ENCODE peak calls at places on chromosomes 4 and X, in eight cellular contexts. One of them, this sample, is unnamed.
A peak's percentile ranks its signal among the peaks of the same experiment; 100 is the strongest.

GRCh38 chr4:169283114-169283509 is 12.4 kb upstream of the SH3RF1 start:
- DNase-seq in ureter: no peak
- DNase-seq in bronchial epithelial cell: peak; percentile 90
- DNase-seq in Kasumi-1: no peak
- DNase-seq in stimulated activated naive CD8-positive, alpha-beta T cell treated with anti-CD3 and anti-CD28 coated beads, Interleukin-15, Interleukin-2, amounts not matched to agents 100 U/mL and 50 U/mL, for 24 hours: no peak
- DNase-seq in lung: no peak
- DNase-seq in T-cell: no peak
- DNase-seq in activated CD4-positive, alpha-beta T cell treated with anti-CD3 and anti-CD28 coated beads, Interleukin-2, amount 50 U/mL, for 4 hours: no peak
- DNase-seq in this sample: no peak

GRCh38 chr4:30962949-30963348 is 242.8 kb downstream of the PCDH7 start:
- DNase-seq in ureter: no peak
- DNase-seq in Kasumi-1: no peak
- DNase-seq in activated CD4-positive, alpha-beta T cell treated with anti-CD3 and anti-CD28 coated beads, Interleukin-2, amount 50 U/mL, for 4 hours: no peak
- DNase-seq in bronchial epithelial cell: peak; percentile 91
- DNase-seq in stimulated activated naive CD8-positive, alpha-beta T cell treated with anti-CD3 and anti-CD28 coated beads, Interleukin-15, Interleukin-2, amounts not matched to agents 100 U/mL and 50 U/mL, for 24 hours: no peak
- DNase-seq in lung: no peak
- DNase-seq in T-cell: no peak
- DNase-seq in this sample: no peak

GRCh38 chr4:94472056-94472826 is 20.5 kb downstream of the PDLIM5 start:
- DNase-seq in lung: no peak
- DNase-seq in Kasumi-1: no peak
- DNase-seq in T-cell: no peak
- DNase-seq in stimulated activated naive CD8-positive, alpha-beta T cell treated with anti-CD3 and anti-CD28 coated beads, Interleukin-15, Interleukin-2, amounts not matched to agents 100 U/mL and 50 U/mL, for 24 hours: no peak
- DNase-seq in activated CD4-positive, alpha-beta T cell treated with anti-CD3 and anti-CD28 coated beads, Interleukin-2, amount 50 U/mL, for 4 hours: no peak
- DNase-seq in bronchial epithelial cell: peak; percentile 79
- DNase-seq in ureter: no peak
- DNase-seq in this sample: no peak

GRCh38 chrX:19990519-19991349 is at the start of gene BCLAF3:
- DNase-seq in lung: peak; percentile 88
- DNase-seq in activated CD4-positive, alpha-beta T cell treated with anti-CD3 and anti-CD28 coated beads, Interleukin-2, amount 50 U/mL, for 4 hours: peak; percentile 73
- DNase-seq in bronchial epithelial cell: peak; percentile 53
- DNase-seq in Kasumi-1: peak; percentile 65
- DNase-seq in ureter: peak; percentile 90
- DNase-seq in stimulated activated naive CD8-positive, alpha-beta T cell treated with anti-CD3 and anti-CD28 coated beads, Interleukin-15, Interleukin-2, amounts not matched to agents 100 U/mL and 50 U/mL, for 24 hours: peak; percentile 91
- DNase-seq in T-cell: peak; percentile 75
- DNase-seq in this sample: peak; percentile 80

GRCh38 chr4:81682492-81682891 is 210.8 kb upstream of the RASGEF1B start:
- DNase-seq in stimulated activated naive CD8-positive, alpha-beta T cell treated with anti-CD3 and anti-CD28 coated beads, Interleukin-15, Interleukin-2, amounts not matched to agents 100 U/mL and 50 U/mL, for 24 hours: no peak
- DNase-seq in T-cell: no peak
- DNase-seq in activated CD4-positive, alpha-beta T cell treated with anti-CD3 and anti-CD28 coated beads, Interleukin-2, amount 50 U/mL, for 4 hours: no peak
- DNase-seq in bronchial epithelial cell: no peak
- DNase-seq in lung: no peak
- DNase-seq in ureter: no peak
- DNase-seq in Kasumi-1: no peak
- DNase-seq in this sample: no peak

GRCh38 chr4:121669163-121669550 is 27.6 kb downstream of the ANXA5 start:
- DNase-seq in bronchial epithelial cell: no peak
- DNase-seq in T-cell: no peak
- DNase-seq in lung: no peak
- DNase-seq in activated CD4-positive, alpha-beta T cell treated with anti-CD3 and anti-CD28 coated beads, Interleukin-2, amount 50 U/mL, for 4 hours: no peak
- DNase-seq in Kasumi-1: no peak
- DNase-seq in stimulated activated naive CD8-positive, alpha-beta T cell treated with anti-CD3 and anti-CD28 coated beads, Interleukin-15, Interleukin-2, amounts not matched to agents 100 U/mL and 50 U/mL, for 24 hours: no peak
- DNase-seq in ureter: no peak
- DNase-seq in this sample: no peak

GRCh38 chr4:2142630-2143427 is 83.7 kb downstream of the NAT8L start:
- DNase-seq in lung: no peak
- DNase-seq in activated CD4-positive, alpha-beta T cell treated with anti-CD3 and anti-CD28 coated beads, Interleukin-2, amount 50 U/mL, for 4 hours: no peak
- DNase-seq in T-cell: no peak
- DNase-seq in bronchial epithelial cell: no peak
- DNase-seq in ureter: no peak
- DNase-seq in Kasumi-1: no peak
- DNase-seq in stimulated activated naive CD8-positive, alpha-beta T cell treated with anti-CD3 and anti-CD28 coated beads, Interleukin-15, Interleukin-2, amounts not matched to agents 100 U/mL and 50 U/mL, for 24 hours: no peak
- DNase-seq in this sample: no peak

GRCh38 chr4:158825443-158826036 is 56.7 kb downstream of the FNIP2 start:
- DNase-seq in Kasumi-1: no peak
- DNase-seq in activated CD4-positive, alpha-beta T cell treated with anti-CD3 and anti-CD28 coated beads, Interleukin-2, amount 50 U/mL, for 4 hours: no peak
- DNase-seq in T-cell: no peak
- DNase-seq in bronchial epithelial cell: no peak
- DNase-seq in stimulated activated naive CD8-positive, alpha-beta T cell treated with anti-CD3 and anti-CD28 coated beads, Interleukin-15, Interleukin-2, amounts not matched to agents 100 U/mL and 50 U/mL, for 24 hours: no peak
- DNase-seq in lung: no peak
- DNase-seq in ureter: no peak
- DNase-seq in this sample: no peak

GRCh38 chr4:6111354-6111930 is 88.9 kb downstream of the JAKMIP1 start:
- DNase-seq in T-cell: no peak
- DNase-seq in stimulated activated naive CD8-positive, alpha-beta T cell treated with anti-CD3 and anti-CD28 coated beads, Interleukin-15, Interleukin-2, amounts not matched to agents 100 U/mL and 50 U/mL, for 24 hours: no peak
- DNase-seq in ureter: no peak
- DNase-seq in bronchial epithelial cell: no peak
- DNase-seq in activated CD4-positive, alpha-beta T cell treated with anti-CD3 and anti-CD28 coated beads, Interleukin-2, amount 50 U/mL, for 4 hours: no peak
- DNase-seq in Kasumi-1: no peak
- DNase-seq in lung: no peak
- DNase-seq in this sample: no peak

GRCh38 chr4:120801171-120801758 is 121.3 kb downstream of the PRDM5 start:
- DNase-seq in bronchial epithelial cell: peak; percentile 61
- DNase-seq in T-cell: no peak
- DNase-seq in stimulated activated naive CD8-positive, alpha-beta T cell treated with anti-CD3 and anti-CD28 coated beads, Interleukin-15, Interleukin-2, amounts not matched to agents 100 U/mL and 50 U/mL, for 24 hours: no peak
- DNase-seq in activated CD4-positive, alpha-beta T cell treated with anti-CD3 and anti-CD28 coated beads, Interleukin-2, amount 50 U/mL, for 4 hours: no peak
- DNase-seq in lung: no peak
- DNase-seq in Kasumi-1: no peak
- DNase-seq in ureter: no peak
- DNase-seq in this sample: no peak

GRCh38 chrX:372856-373640 is 13.7 kb downstream of the PPP2R3B start:
- DNase-seq in ureter: no peak
- DNase-seq in Kasumi-1: no peak
- DNase-seq in stimulated activated naive CD8-positive, alpha-beta T cell treated with anti-CD3 and anti-CD28 coated beads, Interleukin-15, Interleukin-2, amounts not matched to agents 100 U/mL and 50 U/mL, for 24 hours: no peak
- DNase-seq in activated CD4-positive, alpha-beta T cell treated with anti-CD3 and anti-CD28 coated beads, Interleukin-2, amount 50 U/mL, for 4 hours: no peak
- DNase-seq in T-cell: no peak
- DNase-seq in bronchial epithelial cell: no peak
- DNase-seq in lung: no peak
- DNase-seq in this sample: no peak

GRCh38 chr4:80125252-80126177 is 52.5 kb upstream of the ANTXR2 start:
- DNase-seq in T-cell: peak; percentile 31
- DNase-seq in ureter: no peak
- DNase-seq in lung: no peak
- DNase-seq in bronchial epithelial cell: peak; percentile 55
- DNase-seq in activated CD4-positive, alpha-beta T cell treated with anti-CD3 and anti-CD28 coated beads, Interleukin-2, amount 50 U/mL, for 4 hours: peak; percentile 14
- DNase-seq in Kasumi-1: peak; percentile 86
- DNase-seq in stimulated activated naive CD8-positive, alpha-beta T cell treated with anti-CD3 and anti-CD28 coated beads, Interleukin-15, Interleukin-2, amounts not matched to agents 100 U/mL and 50 U/mL, for 24 hours: peak; percentile 14
- DNase-seq in this sample: peak; percentile 39

GRCh38 chr4:1760521-1761001 is 32.5 kb upstream of the FGFR3 start:
- DNase-seq in lung: no peak
- DNase-seq in ureter: no peak
- DNase-seq in Kasumi-1: no peak
- DNase-seq in bronchial epithelial cell: no peak
- DNase-seq in T-cell: no peak
- DNase-seq in stimulated activated naive CD8-positive, alpha-beta T cell treated with anti-CD3 and anti-CD28 coated beads, Interleukin-15, Interleukin-2, amounts not matched to agents 100 U/mL and 50 U/mL, for 24 hours: no peak
- DNase-seq in activated CD4-positive, alpha-beta T cell treated with anti-CD3 and anti-CD28 coated beads, Interleukin-2, amount 50 U/mL, for 4 hours: no peak
- DNase-seq in this sample: no peak

GRCh38 chr4:149145803-149146202 is 669.8 kb downstream of the IQCM start:
- DNase-seq in activated CD4-positive, alpha-beta T cell treated with anti-CD3 and anti-CD28 coated beads, Interleukin-2, amount 50 U/mL, for 4 hours: no peak
- DNase-seq in T-cell: no peak
- DNase-seq in ureter: no peak
- DNase-seq in stimulated activated naive CD8-positive, alpha-beta T cell treated with anti-CD3 and anti-CD28 coated beads, Interleukin-15, Interleukin-2, amounts not matched to agents 100 U/mL and 50 U/mL, for 24 hours: no peak
- DNase-seq in Kasumi-1: no peak
- DNase-seq in lung: no peak
- DNase-seq in bronchial epithelial cell: peak; percentile 30
- DNase-seq in this sample: no peak

GRCh38 chr4:26252349-26252748 is 68.5 kb upstream of the RBPJ start:
- DNase-seq in activated CD4-positive, alpha-beta T cell treated with anti-CD3 and anti-CD28 coated beads, Interleukin-2, amount 50 U/mL, for 4 hours: no peak
- DNase-seq in stimulated activated naive CD8-positive, alpha-beta T cell treated with anti-CD3 and anti-CD28 coated beads, Interleukin-15, Interleukin-2, amounts not matched to agents 100 U/mL and 50 U/mL, for 24 hours: no peak
- DNase-seq in ureter: no peak
- DNase-seq in T-cell: no peak
- DNase-seq in Kasumi-1: no peak
- DNase-seq in bronchial epithelial cell: no peak
- DNase-seq in lung: no peak
- DNase-seq in this sample: no peak

GRCh38 chr4:56658410-56659003 is 22.6 kb downstream of the HOPX start:
- DNase-seq in T-cell: no peak
- DNase-seq in activated CD4-positive, alpha-beta T cell treated with anti-CD3 and anti-CD28 coated beads, Interleukin-2, amount 50 U/mL, for 4 hours: no peak
- DNase-seq in stimulated activated naive CD8-positive, alpha-beta T cell treated with anti-CD3 and anti-CD28 coated beads, Interleukin-15, Interleukin-2, amounts not matched to agents 100 U/mL and 50 U/mL, for 24 hours: no peak
- DNase-seq in Kasumi-1: no peak
- DNase-seq in lung: no peak
- DNase-seq in ureter: no peak
- DNase-seq in bronchial epithelial cell: peak; percentile 52
- DNase-seq in this sample: no peak

GRCh38 chr4:38610844-38611550 is 53.0 kb upstream of the KLF3 start:
- DNase-seq in bronchial epithelial cell: no peak
- DNase-seq in ureter: no peak
- DNase-seq in lung: no peak
- DNase-seq in activated CD4-positive, alpha-beta T cell treated with anti-CD3 and anti-CD28 coated beads, Interleukin-2, amount 50 U/mL, for 4 hours: no peak
- DNase-seq in stimulated activated naive CD8-positive, alpha-beta T cell treated with anti-CD3 and anti-CD28 coated beads, Interleukin-15, Interleukin-2, amounts not matched to agents 100 U/mL and 50 U/mL, for 24 hours: no peak
- DNase-seq in T-cell: no peak
- DNase-seq in Kasumi-1: no peak
- DNase-seq in this sample: no peak

GRCh38 chr4:90127223-90127705 is at the start of gene CCSER1:
- DNase-seq in lung: peak; percentile 81
- DNase-seq in T-cell: peak; percentile 38
- DNase-seq in activated CD4-positive, alpha-beta T cell treated with anti-CD3 and anti-CD28 coated beads, Interleukin-2, amount 50 U/mL, for 4 hours: peak; percentile 8
- DNase-seq in Kasumi-1: peak; percentile 78
- DNase-seq in ureter: peak; percentile 83
- DNase-seq in bronchial epithelial cell: peak; percentile 51
- DNase-seq in stimulated activated naive CD8-positive, alpha-beta T cell treated with anti-CD3 and anti-CD28 coated beads, Interleukin-15, Interleukin-2, amounts not matched to agents 100 U/mL and 50 U/mL, for 24 hours: peak; percentile 45
- DNase-seq in this sample: peak; percentile 8

GRCh38 chr4:11259837-11260236 is 168.9 kb downstream of the HS3ST1 start:
- DNase-seq in bronchial epithelial cell: no peak
- DNase-seq in ureter: no peak
- DNase-seq in Kasumi-1: no peak
- DNase-seq in lung: no peak
- DNase-seq in T-cell: no peak
- DNase-seq in stimulated activated naive CD8-positive, alpha-beta T cell treated with anti-CD3 and anti-CD28 coated beads, Interleukin-15, Interleukin-2, amounts not matched to agents 100 U/mL and 50 U/mL, for 24 hours: no peak
- DNase-seq in activated CD4-positive, alpha-beta T cell treated with anti-CD3 and anti-CD28 coated beads, Interleukin-2, amount 50 U/mL, for 4 hours: no peak
- DNase-seq in this sample: no peak

GRCh38 chr4:14064969-14065368 is 437.4 kb upstream of the BOD1L1 start:
- DNase-seq in T-cell: no peak
- DNase-seq in bronchial epithelial cell: no peak
- DNase-seq in Kasumi-1: no peak
- DNase-seq in ureter: no peak
- DNase-seq in activated CD4-positive, alpha-beta T cell treated with anti-CD3 and anti-CD28 coated beads, Interleukin-2, amount 50 U/mL, for 4 hours: no peak
- DNase-seq in lung: no peak
- DNase-seq in stimulated activated naive CD8-positive, alpha-beta T cell treated with anti-CD3 and anti-CD28 coated beads, Interleukin-15, Interleukin-2, amounts not matched to agents 100 U/mL and 50 U/mL, for 24 hours: no peak
- DNase-seq in this sample: no peak

GRCh38 chr4:3484057-3484973 is 21.2 kb downstream of the DOK7 start:
- DNase-seq in activated CD4-positive, alpha-beta T cell treated with anti-CD3 and anti-CD28 coated beads, Interleukin-2, amount 50 U/mL, for 4 hours: no peak
- DNase-seq in Kasumi-1: no peak
- DNase-seq in T-cell: no peak
- DNase-seq in ureter: peak; percentile 85
- DNase-seq in bronchial epithelial cell: peak; percentile 92
- DNase-seq in lung: no peak
- DNase-seq in stimulated activated naive CD8-positive, alpha-beta T cell treated with anti-CD3 and anti-CD28 coated beads, Interleukin-15, Interleukin-2, amounts not matched to agents 100 U/mL and 50 U/mL, for 24 hours: no peak
- DNase-seq in this sample: no peak

GRCh38 chr4:69095301-69095731 is 958 bp upstream of the UGT2B7 start:
- DNase-seq in lung: no peak
- DNase-seq in ureter: no peak
- DNase-seq in stimulated activated naive CD8-positive, alpha-beta T cell treated with anti-CD3 and anti-CD28 coated beads, Interleukin-15, Interleukin-2, amounts not matched to agents 100 U/mL and 50 U/mL, for 24 hours: no peak
- DNase-seq in activated CD4-positive, alpha-beta T cell treated with anti-CD3 and anti-CD28 coated beads, Interleukin-2, amount 50 U/mL, for 4 hours: no peak
- DNase-seq in bronchial epithelial cell: peak; percentile 96
- DNase-seq in Kasumi-1: peak; percentile 78
- DNase-seq in T-cell: no peak
- DNase-seq in this sample: no peak

GRCh38 chr4:166045457-166045856 is 172.4 kb downstream of the TLL1 start:
- DNase-seq in bronchial epithelial cell: no peak
- DNase-seq in stimulated activated naive CD8-positive, alpha-beta T cell treated with anti-CD3 and anti-CD28 coated beads, Interleukin-15, Interleukin-2, amounts not matched to agents 100 U/mL and 50 U/mL, for 24 hours: no peak
- DNase-seq in lung: no peak
- DNase-seq in activated CD4-positive, alpha-beta T cell treated with anti-CD3 and anti-CD28 coated beads, Interleukin-2, amount 50 U/mL, for 4 hours: no peak
- DNase-seq in T-cell: no peak
- DNase-seq in ureter: no peak
- DNase-seq in Kasumi-1: no peak
- DNase-seq in this sample: no peak

GRCh38 chrX:123731987-123732678 is 719 bp downstream of the THOC2 start:
- DNase-seq in bronchial epithelial cell: peak; percentile 10
- DNase-seq in lung: peak; percentile 28
- DNase-seq in stimulated activated naive CD8-positive, alpha-beta T cell treated with anti-CD3 and anti-CD28 coated beads, Interleukin-15, Interleukin-2, amounts not matched to agents 100 U/mL and 50 U/mL, for 24 hours: peak; percentile 7
- DNase-seq in ureter: no peak
- DNase-seq in activated CD4-positive, alpha-beta T cell treated with anti-CD3 and anti-CD28 coated beads, Interleukin-2, amount 50 U/mL, for 4 hours: no peak
- DNase-seq in Kasumi-1: no peak
- DNase-seq in T-cell: no peak
- DNase-seq in this sample: no peak

GRCh38 chr4:88672987-88673386 is 24.6 kb downstream of the NAP1L5 start:
- DNase-seq in stimulated activated naive CD8-positive, alpha-beta T cell treated with anti-CD3 and anti-CD28 coated beads, Interleukin-15, Interleukin-2, amounts not matched to agents 100 U/mL and 50 U/mL, for 24 hours: peak; percentile 14
- DNase-seq in T-cell: peak; percentile 14
- DNase-seq in Kasumi-1: peak; percentile 69
- DNase-seq in bronchial epithelial cell: peak; percentile 29
- DNase-seq in activated CD4-positive, alpha-beta T cell treated with anti-CD3 and anti-CD28 coated beads, Interleukin-2, amount 50 U/mL, for 4 hours: peak; percentile 11
- DNase-seq in ureter: no peak
- DNase-seq in lung: no peak
- DNase-seq in this sample: peak; percentile 9

GRCh38 chr4:1226167-1226514 is 22.8 kb downstream of the CTBP1 start:
- DNase-seq in activated CD4-positive, alpha-beta T cell treated with anti-CD3 and anti-CD28 coated beads, Interleukin-2, amount 50 U/mL, for 4 hours: no peak
- DNase-seq in lung: no peak
- DNase-seq in bronchial epithelial cell: no peak
- DNase-seq in Kasumi-1: no peak
- DNase-seq in ureter: no peak
- DNase-seq in stimulated activated naive CD8-positive, alpha-beta T cell treated with anti-CD3 and anti-CD28 coated beads, Interleukin-15, Interleukin-2, amounts not matched to agents 100 U/mL and 50 U/mL, for 24 hours: no peak
- DNase-seq in T-cell: no peak
- DNase-seq in this sample: no peak